ENCODE peak calls at places on chromosome 1, in eight cellular contexts. Y is lower lobe of right lung, R is pancreas, N is astrocyte of the spinal cord, B is cardiac muscle cell, W is HAP-1, D is tibial artery, K is mammary epithelial cell. E is an unnamed sample.

GRCh38 chr1:54406339-54407181 is at the start of gene SSBP3:
- DNase-seq in W (peak), B (peak), Y (peak), R (peak), N (peak), K (peak), D (peak), E (no peak)

GRCh38 chr1:47703981-47704596 is 266.2 kb downstream of the FOXD2 start:
- DNase-seq in K (peak), B (no peak), R (no peak), D (peak), W (no peak), N (peak), Y (no peak), E (no peak)

GRCh38 chr1:89022167-89022959 is at the start of gene GBP3:
- DNase-seq in K (peak), W (no peak), Y (no peak), D (no peak), B (no peak), R (no peak), N (peak), E (no peak)

GRCh38 chr1:219555031-219555667 is 57.8 kb downstream of the ZC3H11B start:
- DNase-seq in R (no peak), B (no peak), N (peak), K (peak), Y (no peak), W (peak), D (no peak), E (no peak)

GRCh38 chr1:167627615-167627864 is 2.5 kb upstream of the RCSD1 start:
- DNase-seq in N (no peak), W (no peak), D (no peak), K (no peak), Y (no peak), R (no peak), B (no peak), E (no peak)

GRCh38 chr1:23951646-23952095 is 8.0 kb upstream of the PNRC2 start:
- DNase-seq in W (peak), D (peak), N (peak), R (no peak), B (no peak), Y (no peak), K (peak), E (no peak)

GRCh38 chr1:244050835-244051444 is at the start of gene ZBTB18:
- DNase-seq in R (no peak), B (no peak), K (no peak), N (peak), D (no peak), W (no peak), Y (no peak), E (no peak)

GRCh38 chr1:38029725-38030511 is 16.7 kb downstream of the POU3F1 start:
- DNase-seq in Y (no peak), W (no peak), B (peak), R (peak), K (peak), N (peak), D (no peak), E (no peak)

GRCh38 chr1:62333431-62333830 is 14.2 kb upstream of the KANK4 start:
- DNase-seq in R (no peak), Y (no peak), K (peak), N (peak), D (no peak), B (no peak), W (no peak), E (no peak)

GRCh38 chr1:206836111-206836510 is 29.3 kb upstream of the IL20 start:
- DNase-seq in Y (no peak), N (no peak), R (no peak), D (no peak), K (no peak), W (no peak), B (no peak), E (no peak)

GRCh38 chr1:88519156-88519555 is 164.9 kb upstream of the PKN2 start:
- DNase-seq in W (no peak), N (peak), R (no peak), Y (no peak), K (no peak), B (no peak), D (no peak), E (no peak)

GRCh38 chr1:7938070-7938469 is 2.6 kb downstream of the TNFRSF9 start:
- DNase-seq in W (no peak), Y (no peak), B (no peak), K (no peak), N (no peak), D (no peak), R (no peak), E (no peak)

GRCh38 chr1:155910621-155911121 is 478 bp downstream of the RIT1 start:
- DNase-seq in D (peak), Y (no peak), B (peak), W (peak), R (no peak), K (peak), N (peak), E (no peak)

GRCh38 chr1:911875-912739 is 11.6 kb upstream of the SAMD11 start:
- DNase-seq in W (no peak), B (no peak), K (no peak), D (no peak), R (no peak), Y (no peak), N (no peak), E (no peak)

GRCh38 chr1:6121651-6122370 is 58.3 kb downstream of the CHD5 start:
- DNase-seq in R (peak), Y (peak), D (no peak), W (no peak), B (no peak), K (no peak), N (no peak), E (no peak)

GRCh38 chr1:68232354-68233148 is at the start of gene WLS:
- DNase-seq in N (peak), K (peak), Y (peak), D (peak), W (peak), R (peak), B (peak), E (no peak)

GRCh38 chr1:99784143-99784542 is 17.7 kb upstream of the FRRS1 start:
- DNase-seq in D (no peak), R (no peak), Y (no peak), W (no peak), N (no peak), B (peak), K (no peak), E (no peak)

GRCh38 chr1:215865060-215865459 is 298.0 kb downstream of the KCTD3 start:
- DNase-seq in K (no peak), B (no peak), Y (no peak), D (no peak), R (no peak), W (no peak), N (no peak), E (no peak)

GRCh38 chr1:58764294-58764978 is 19.4 kb downstream of the JUN start:
- DNase-seq in N (peak), K (peak), R (no peak), Y (no peak), B (no peak), W (no peak), D (no peak), E (no peak)

GRCh38 chr1:192453360-192454045 is 122.1 kb upstream of the RGS1 start:
- DNase-seq in W (no peak), N (no peak), K (no peak), R (no peak), Y (no peak), B (no peak), D (no peak), E (no peak)

GRCh38 chr1:241963722-241964121 is 6.2 kb downstream of the BECN2 start:
- DNase-seq in N (no peak), K (no peak), Y (no peak), R (no peak), W (no peak), B (no peak), D (no peak), E (no peak)

GRCh38 chr1:54360165-54361005 is 45.8 kb downstream of the SSBP3 start:
- DNase-seq in R (no peak), W (no peak), D (no peak), N (no peak), Y (no peak), K (no peak), B (no peak), E (no peak)

GRCh38 chr1:75208862-75209261 is 74.7 kb downstream of the LHX8 start:
- DNase-seq in N (no peak), D (no peak), K (no peak), W (no peak), R (no peak), Y (no peak), B (no peak), E (no peak)

GRCh38 chr1:229156819-229157218 is 114.1 kb upstream of the RAB4A start:
- DNase-seq in R (no peak), D (peak), N (no peak), W (no peak), B (peak), K (no peak), Y (no peak), E (no peak)

GRCh38 chr1:2823921-2824660 is 22.6 kb upstream of the TTC34 start:
- DNase-seq in W (no peak), K (no peak), R (no peak), D (no peak), B (no peak), N (no peak), Y (peak), E (no peak)

GRCh38 chr1:203196371-203196770 is 9.9 kb upstream of the CHI3L1 start:
- DNase-seq in N (no peak), B (no peak), W (no peak), Y (no peak), K (no peak), D (no peak), R (no peak), E (no peak)

GRCh38 chr1:119136401-119136800 is 4.1 kb downstream of the WARS2 start:
- DNase-seq in D (no peak), B (no peak), R (no peak), Y (no peak), W (no peak), N (no peak), K (peak), E (no peak)

GRCh38 chr1:55064861-55065263 is 25.5 kb downstream of the PCSK9 start:
- DNase-seq in D (no peak), W (no peak), N (peak), Y (no peak), R (no peak), K (no peak), B (no peak), E (no peak)

GRCh38 chr1:106944721-106945120 is 111.8 kb upstream of the PRMT6 start:
- DNase-seq in R (no peak), N (no peak), W (no peak), D (no peak), B (no peak), K (no peak), Y (no peak), E (no peak)

GRCh38 chr1:207040181-207040533 is 7.6 kb upstream of the C1orf116 start:
- DNase-seq in R (no peak), K (no peak), W (no peak), B (no peak), N (peak), D (no peak), Y (no peak), E (no peak)

GRCh38 chr1:212118167-212118871 is 82.8 kb downstream of the DTL start:
- DNase-seq in K (peak), W (no peak), Y (no peak), D (no peak), B (no peak), R (no peak), N (peak), E (no peak)

GRCh38 chr1:55195523-55196233 is 19.5 kb downstream of the USP24 start:
- DNase-seq in N (no peak), K (peak), W (no peak), Y (no peak), D (no peak), R (no peak), B (no peak), E (peak)

GRCh38 chr1:92882817-92883216 is 51.0 kb downstream of the RPL5 start:
- DNase-seq in D (no peak), W (no peak), N (no peak), B (no peak), Y (no peak), K (peak), R (no peak), E (peak)

GRCh38 chr1:6889875-6890480 is 104.7 kb downstream of the CAMTA1 start:
- DNase-seq in B (peak), Y (peak), N (peak), D (peak), W (peak), R (no peak), K (peak), E (no peak)

GRCh38 chr1:198340139-198340538 is 183.3 kb downstream of the NEK7 start:
- DNase-seq in N (no peak), B (no peak), W (no peak), D (no peak), Y (no peak), K (no peak), R (no peak), E (no peak)

GRCh38 chr1:245978915-245979314 is 528.2 kb downstream of the SMYD3 start:
- DNase-seq in D (no peak), Y (no peak), R (no peak), W (no peak), K (peak), N (no peak), B (no peak), E (no peak)

GRCh38 chr1:239912471-239912870 is 179.2 kb upstream of the FMN2 start:
- DNase-seq in B (no peak), W (no peak), Y (no peak), K (no peak), R (no peak), N (peak), D (no peak), E (no peak)

GRCh38 chr1:239918633-239919032 is 173.1 kb upstream of the FMN2 start:
- DNase-seq in D (no peak), Y (no peak), W (no peak), K (no peak), R (no peak), B (no peak), N (no peak), E (no peak)

GRCh38 chr1:239914827-239915231 is 176.9 kb upstream of the FMN2 start:
- DNase-seq in Y (no peak), W (no peak), N (peak), B (no peak), R (no peak), K (peak), D (no peak), E (no peak)

GRCh38 chr1:239909894-239910293 is 181.8 kb upstream of the FMN2 start:
- DNase-seq in D (no peak), B (no peak), K (no peak), R (peak), Y (peak), N (peak), W (no peak), E (no peak)

GRCh38 chr1:239913141-239913585 is 178.5 kb upstream of the FMN2 start:
- DNase-seq in W (no peak), D (no peak), K (no peak), B (no peak), R (no peak), N (no peak), Y (no peak), E (no peak)
- H3K4me3 ChIP-seq in W (no peak), D (no peak), K (no peak), B (no peak), R (no peak), N (no peak), Y (no peak), E (no peak)

GRCh38 chr1:42370876-42371549 is 9.6 kb upstream of the RIMKLA start:
- DNase-seq in R (no peak), N (no peak), Y (no peak), B (no peak), W (no peak), K (no peak), D (no peak), E (no peak)
- H3K4me3 ChIP-seq in R (no peak), N (no peak), Y (no peak), B (no peak), W (no peak), K (no peak), D (no peak), E (no peak)

GRCh38 chr1:240093120-240093961 is 1.7 kb downstream of the FMN2 start:
- DNase-seq in R (peak), K (no peak), N (peak), Y (no peak), B (peak), D (no peak), W (no peak), E (no peak)

GRCh38 chr1:240091201-240091600 is 482 bp upstream of the FMN2 start:
- DNase-seq in D (no peak), Y (no peak), K (no peak), N (no peak), R (no peak), W (no peak), B (no peak), E (no peak)

GRCh38 chr1:240094043-240094722 is 2.5 kb downstream of the FMN2 start:
- DNase-seq in K (no peak), D (no peak), R (no peak), N (peak), B (peak), W (no peak), Y (no peak), E (no peak)

GRCh38 chr1:240092301-240093119 is 827 bp downstream of the FMN2 start:
- DNase-seq in D (no peak), R (peak), K (peak), N (peak), B (peak), Y (no peak), W (no peak), E (no peak)

DNA sequence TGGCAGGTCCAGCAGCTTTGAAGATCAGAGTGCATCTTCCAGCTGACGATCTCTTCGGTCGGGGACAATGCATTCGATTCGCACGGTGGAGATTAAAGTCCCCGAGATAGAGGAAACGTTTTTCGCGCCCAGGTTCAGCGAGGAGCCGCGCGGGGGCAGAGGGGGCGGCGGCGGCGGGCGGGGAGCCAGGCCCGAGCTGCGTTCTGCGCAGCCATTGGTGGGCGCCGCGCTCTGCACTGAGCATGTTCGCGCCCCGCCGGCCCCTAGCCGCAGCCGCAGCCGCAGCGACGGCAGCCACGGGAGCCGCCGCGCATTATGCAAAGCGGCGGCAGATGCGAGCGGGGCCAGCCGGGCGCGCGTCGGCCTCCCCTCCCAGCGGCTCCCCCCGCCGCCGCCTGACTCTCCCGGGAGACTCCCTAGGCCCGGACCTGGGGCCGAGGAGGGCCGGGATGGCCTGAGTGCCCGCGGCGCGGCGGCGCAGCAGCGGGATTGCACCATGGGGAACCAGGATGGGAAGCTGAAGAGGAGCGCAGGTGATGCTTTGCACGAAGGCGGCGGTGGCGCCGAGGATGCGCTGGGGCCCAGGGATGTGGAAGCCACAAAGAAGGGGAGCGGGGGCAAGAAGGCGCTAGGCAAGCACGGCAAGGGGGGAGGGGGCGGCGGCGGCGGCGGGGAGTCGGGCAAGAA is at the start of gene FMN2:
- DNase-seq in D (no peak), Y (no peak), N (peak), K (peak), B (peak), R (peak), W (peak), E (no peak)
- H3K4me3 ChIP-seq in D (peak), Y (peak), N (peak), K (no peak), B (peak), R (peak), W (peak), E (peak)

GRCh38 chr1:77283701-77284425 is 2.0 kb downstream of the AK5 start:
- DNase-seq in D (no peak), B (no peak), W (no peak), N (no peak), Y (no peak), K (no peak), R (no peak), E (peak)

GRCh38 chr1:77281491-77282186 is at the start of gene AK5:
- DNase-seq in R (no peak), W (no peak), D (no peak), N (peak), Y (peak), K (peak), B (peak), E (no peak)

GRCh38 chr1:77282187-77282865 is 507 bp downstream of the AK5 start:
- DNase-seq in W (no peak), D (no peak), R (peak), B (peak), Y (peak), N (peak), K (peak), E (no peak)

GRCh38 chr1:77280962-77281361 is 857 bp upstream of the AK5 start:
- DNase-seq in R (no peak), N (no peak), K (no peak), D (no peak), B (no peak), Y (no peak), W (no peak), E (no peak)

GRCh38 chr1:77282866-77283539 is 1.2 kb downstream of the AK5 start:
- DNase-seq in B (peak), N (peak), Y (no peak), K (no peak), R (peak), D (no peak), W (peak), E (no peak)
- H3K4me3 ChIP-seq in B (peak), N (peak), Y (peak), K (peak), R (peak), D (peak), W (no peak), E (peak)

GRCh38 chr1:213980906-213981305 is 6.9 kb upstream of the PROX1 start:
- DNase-seq in D (no peak), B (no peak), K (no peak), N (no peak), W (no peak), Y (no peak), R (no peak), E (no peak)

GRCh38 chr1:213984387-213985180 is 3.2 kb upstream of the PROX1 start:
- DNase-seq in R (no peak), B (peak), D (no peak), Y (no peak), N (no peak), K (no peak), W (no peak), E (no peak)

GRCh38 chr1:213983589-213984386 is 4.0 kb upstream of the PROX1 start:
- DNase-seq in N (no peak), K (no peak), B (no peak), R (no peak), D (no peak), W (no peak), Y (no peak), E (no peak)

GRCh38 chr1:213982515-213982813 is 5.3 kb upstream of the PROX1 start:
- DNase-seq in K (no peak), R (no peak), W (no peak), D (no peak), N (no peak), B (no peak), Y (no peak), E (no peak)

DNA sequence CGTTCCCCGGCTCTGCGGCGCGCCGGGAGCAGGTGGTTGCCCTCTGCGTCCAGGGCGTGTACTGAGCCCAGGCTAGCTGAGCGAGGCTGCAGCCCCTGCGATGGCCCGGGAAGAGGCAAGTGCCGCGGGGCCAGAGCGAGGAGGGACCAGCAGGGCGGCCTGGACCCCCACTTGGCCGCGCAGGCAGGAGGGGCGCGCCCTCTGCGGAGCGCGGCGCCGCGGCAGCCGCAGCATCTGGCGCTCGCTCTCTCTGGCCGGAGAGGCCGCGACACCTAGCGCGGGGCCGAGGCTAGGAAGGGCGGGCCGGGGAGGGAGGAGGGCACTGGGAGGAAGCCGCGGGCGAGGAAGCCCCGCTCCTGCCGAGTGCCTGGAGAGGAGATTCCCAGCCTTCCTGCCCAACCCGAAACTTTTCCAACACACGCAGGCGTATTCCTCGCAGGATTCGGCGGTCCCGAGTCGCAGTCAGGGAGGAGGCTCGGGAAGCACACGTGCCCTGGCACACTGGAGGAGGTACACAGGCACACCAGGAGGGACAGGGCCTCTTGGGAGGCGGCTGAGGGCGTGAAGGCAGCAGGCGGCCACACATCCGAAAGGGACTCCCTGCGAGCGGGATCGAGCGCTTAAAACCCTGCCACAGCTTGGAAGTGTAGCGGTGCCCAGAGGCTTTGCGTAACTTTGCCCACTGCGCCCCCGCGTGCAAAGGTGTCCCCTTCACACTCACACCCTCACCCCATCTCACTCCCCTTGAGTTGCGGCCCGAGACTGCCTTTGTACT is 4.8 kb upstream of the PROX1 start:
- DNase-seq in N (no peak), D (no peak), W (no peak), B (peak), Y (no peak), K (no peak), R (peak), E (no peak)
- H3K4me3 ChIP-seq in N (peak), D (peak), W (peak), B (peak), Y (peak), K (peak), R (peak), E (no peak)